ENCODE peak calls at places on chromosomes 4 and X, in five cellular contexts. K is H9, P is AG04450, D is endothelial cell, C is mucosa of descending colon. T is an unnamed sample.

GRCh38 chr4:61336911-61337310 is 136.8 kb downstream of the ADGRL3 start:
- DNase-seq in K (peak), P (no peak), D (no peak), C (peak), T (no peak)

GRCh38 chr4:53189011-53189410 is 176.8 kb downstream of the SCFD2 start:
- DNase-seq in K (no peak), P (peak), D (no peak), C (no peak), T (no peak)

GRCh38 chr4:25299476-25300203 is 12.9 kb upstream of the ZCCHC4 start:
- DNase-seq in K (no peak), P (no peak), D (no peak), C (peak), T (no peak)

GRCh38 chr4:175421506-175421905 is 390.6 kb downstream of the GPM6A start:
- DNase-seq in K (no peak), P (no peak), D (no peak), C (no peak), T (no peak)

GRCh38 chr4:88858752-88859151 is 161.1 kb upstream of the NAP1L5 start:
- DNase-seq in K (no peak), P (no peak), D (no peak), C (no peak), T (no peak)

GRCh38 chr4:76013540-76013939 is 6.2 kb upstream of the CXCL9 start:
- DNase-seq in K (no peak), P (no peak), D (no peak), C (no peak), T (no peak)

GRCh38 chr4:80045831-80046230 is 27.2 kb downstream of the ANTXR2 start:
- DNase-seq in K (no peak), P (peak), D (no peak), C (no peak), T (no peak)

GRCh38 chr4:121448231-121448630 is 67.4 kb upstream of the QRFPR start:
- DNase-seq in K (no peak), P (no peak), D (no peak), C (peak), T (no peak)

GRCh38 chr4:38902695-38903094 is 35.1 kb downstream of the FAM114A1 start:
- DNase-seq in K (no peak), P (no peak), D (no peak), C (no peak), T (no peak)

GRCh38 chr4:77801260-77801608 is 17.9 kb downstream of the CNOT6L start:
- DNase-seq in K (no peak), P (no peak), D (no peak), C (no peak), T (no peak)

GRCh38 chr4:40292313-40292759 is 42.8 kb upstream of the CHRNA9 start:
- DNase-seq in K (no peak), P (no peak), D (peak), C (no peak), T (no peak)

GRCh38 chr4:11720292-11720691 is 291.6 kb upstream of the HS3ST1 start:
- DNase-seq in K (no peak), P (no peak), D (peak), C (peak), T (no peak)

GRCh38 chr4:154312246-154312645 is 179.4 kb downstream of the DCHS2 start:
- DNase-seq in K (no peak), P (no peak), D (no peak), C (no peak), T (no peak)

GRCh38 chr4:172758586-172759340 is 409.8 kb upstream of the GALNT7 start:
- DNase-seq in K (no peak), P (peak), D (no peak), C (no peak), T (no peak)

GRCh38 chr4:169270156-169270809 is 473 bp downstream of the SH3RF1 start:
- DNase-seq in K (peak), P (no peak), D (peak), C (peak), T (peak)

GRCh38 chrX:9845574-9845948 is 59.3 kb downstream of the SHROOM2 start:
- DNase-seq in K (no peak), P (no peak), D (no peak), C (no peak), T (no peak)

GRCh38 chrX:19772306-19772705 is 115.1 kb downstream of the SH3KBP1 start:
- DNase-seq in K (no peak), P (no peak), D (no peak), C (no peak), T (no peak)

GRCh38 chr4:174627473-174627872 is 105.2 kb upstream of the HPGD start:
- DNase-seq in K (no peak), P (no peak), D (no peak), C (no peak), T (no peak)

GRCh38 chr4:4260185-4260751 is 12.2 kb upstream of the TMEM128 start:
- DNase-seq in K (no peak), P (no peak), D (no peak), C (no peak), T (peak)
- TF ChIP-seq CTCF in K (peak), P (peak), D (no peak), C (no peak), T (peak)

GRCh38 chr4:102610007-102610406 is 108.8 kb downstream of the NFKB1 start:
- DNase-seq in K (no peak), P (no peak), D (no peak), C (no peak), T (no peak)
- TF ChIP-seq CTCF in K (peak), P (peak), D (no peak), C (no peak), T (no peak)

GRCh38 chr4:183758006-183758734 is 99.1 kb downstream of the TRAPPC11 start:
- DNase-seq in K (peak), P (no peak), D (peak), C (peak), T (peak)
- TF ChIP-seq CTCF in K (peak), P (peak), D (peak), C (peak), T (no peak)

GRCh38 chr4:8110071-8110986 is 48.3 kb downstream of the ABLIM2 start:
- DNase-seq in K (peak), P (no peak), D (peak), C (no peak), T (peak)
- TF ChIP-seq CTCF in K (peak), P (peak), D (peak), C (no peak), T (peak)

GRCh38 chr4:122577808-122578781 is 42.8 kb downstream of the IL21 start:
- DNase-seq in K (no peak), P (no peak), D (peak), C (peak), T (peak)
- TF ChIP-seq CTCF in K (peak), P (peak), D (peak), C (peak), T (peak)

DNA sequence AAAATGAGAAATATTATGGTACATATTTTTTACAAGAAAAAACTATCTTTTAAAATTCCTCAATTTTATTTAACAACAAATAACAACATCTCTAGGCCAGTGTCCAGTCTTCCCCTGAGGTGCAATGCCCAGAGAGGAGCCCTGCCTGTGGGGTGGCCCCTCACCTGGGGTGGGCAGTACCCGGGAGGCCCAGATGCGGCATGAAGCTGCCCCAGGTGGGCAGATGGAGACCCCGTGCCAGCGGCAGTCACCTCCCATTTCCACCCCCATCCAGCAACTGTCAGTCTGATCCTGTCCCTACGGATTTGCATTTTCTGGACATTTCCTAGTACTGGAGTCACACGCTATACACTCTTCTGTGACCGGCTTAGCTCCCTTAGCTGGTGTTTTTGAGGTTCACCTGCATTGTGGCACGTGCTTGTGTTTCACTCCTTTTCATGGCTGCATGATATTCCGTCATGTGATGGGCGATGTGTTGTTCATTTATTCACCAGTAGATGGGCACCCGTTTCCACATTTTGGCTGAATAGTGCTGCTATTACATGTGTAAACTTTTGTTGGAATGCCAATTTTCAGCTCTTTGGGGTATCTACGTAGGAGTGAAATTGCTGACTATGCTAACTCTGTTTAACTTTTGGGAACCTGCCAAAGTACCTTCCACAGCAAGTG is 11.9 kb upstream of the MAEA start:
- DNase-seq in K (no peak), P (no peak), D (no peak), C (no peak), T (no peak)
- TF ChIP-seq CTCF in K (peak), P (peak), D (peak), C (no peak), T (no peak)

DNA sequence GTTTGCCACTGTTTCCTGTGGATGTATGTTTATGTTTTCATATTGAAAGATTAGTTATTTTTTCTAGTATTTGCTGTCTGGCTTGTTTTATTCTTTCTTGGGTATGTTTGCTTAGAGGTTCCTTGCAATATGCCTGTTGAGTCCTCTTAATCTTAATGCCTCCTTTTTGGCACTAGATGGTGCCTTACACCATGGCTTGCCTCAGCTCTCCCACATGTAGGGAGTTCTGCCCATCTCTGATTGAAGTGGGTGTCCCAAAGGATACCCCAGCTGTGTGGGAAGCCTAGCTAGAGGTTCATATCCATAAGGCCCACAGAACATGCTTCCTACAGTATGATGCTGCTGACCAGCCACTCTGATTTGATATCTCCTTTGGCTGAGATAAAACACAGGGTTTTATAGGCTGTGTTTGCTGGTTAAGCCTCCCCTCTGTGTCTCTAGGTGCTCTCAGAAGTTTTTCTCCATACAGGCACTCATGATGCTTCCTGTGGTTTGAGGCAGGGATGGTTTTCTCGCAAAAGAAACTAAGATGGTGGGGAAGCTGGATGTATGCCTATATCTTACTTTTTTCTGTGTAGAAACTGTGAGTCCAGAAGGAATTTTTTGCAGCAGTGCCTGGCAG is 162.4 kb downstream of the ASB9 start:
- DNase-seq in K (no peak), P (no peak), D (no peak), C (no peak), T (peak)
- TF ChIP-seq CTCF in K (peak), P (no peak), D (no peak), C (no peak), T (peak)

T was measured in activated CD8-positive, alpha-beta T cell treated with anti-CD3 and anti-CD28 coated beads for 36 hours.